ENCODE peak calls at places on chromosomes 16 and 17, in four cellular contexts. D is neural progenitor cell, X is HCT116, C is OCI-LY7. E is an unnamed sample.

GRCh38 chr17:74192950-74193781 is 10.3 kb upstream of the RPL38 start:
- DNase-seq in D (no peak), X (no peak), C (no peak), E (no peak)

GRCh38 chr16:85638695-85639409 is 25.7 kb downstream of the GSE1 start:
- DNase-seq in D (no peak), X (no peak), C (no peak), E (no peak)

GRCh38 chr16:70396209-70396904 is 42.5 kb downstream of the ST3GAL2 start:
- DNase-seq in D (no peak), X (no peak), C (no peak), E (peak)

GRCh38 chr16:82358601-82359221 is 188.7 kb upstream of the MPHOSPH6 start:
- DNase-seq in D (no peak), X (no peak), C (no peak), E (no peak)

GRCh38 chr16:9138731-9139501 is 47.5 kb downstream of the HAPSTR1 start:
- DNase-seq in D (peak), X (peak), C (peak), E (peak)

GRCh38 chr17:82200743-82201497 is 11.7 kb downstream of the CCDC57 start:
- DNase-seq in D (no peak), X (no peak), C (no peak), E (peak)

GRCh38 chr17:64319531-64319930 is 56.5 kb upstream of the TEX2 start:
- DNase-seq in D (no peak), X (no peak), C (no peak), E (no peak)

GRCh38 chr17:83194761-83195329 is 115.4 kb downstream of the METRNL start:
- DNase-seq in D (no peak), X (no peak), C (no peak), E (no peak)

GRCh38 chr16:68388124-68388523 is 60.2 kb downstream of the SMPD3 start:
- DNase-seq in D (no peak), X (no peak), C (no peak), E (no peak)

GRCh38 chr17:39598635-39599005 is 9.1 kb downstream of the NEUROD2 start:
- DNase-seq in D (no peak), X (no peak), C (no peak), E (peak)

GRCh38 chr16:88809068-88809675 is 2.6 kb downstream of the APRT start:
- DNase-seq in D (no peak), X (no peak), C (no peak), E (no peak)

GRCh38 chr17:72599891-72600290 is 479.1 kb downstream of the SOX9 start:
- DNase-seq in D (no peak), X (no peak), C (no peak), E (no peak)

GRCh38 chr16:88357306-88358032 is 25.3 kb upstream of the ZNF469 start:
- DNase-seq in D (no peak), X (no peak), C (no peak), E (peak)

GRCh38 chr16:49282690-49283375 is 1.2 kb upstream of the CBLN1 start:
- DNase-seq in D (peak), X (no peak), C (peak), E (peak)

GRCh38 chr16:79336437-79337229 is 263.9 kb downstream of the MAF start:
- DNase-seq in D (no peak), X (no peak), C (no peak), E (no peak)

GRCh38 chr17:39212841-39213480 is 12.8 kb downstream of the STAC2 start:
- DNase-seq in D (no peak), X (no peak), C (no peak), E (no peak)

GRCh38 chr16:81778861-81779539 is at the start of gene PLCG2:
- DNase-seq in D (peak), X (peak), C (peak), E (peak)

GRCh38 chr16:84520778-84521770 is 16.6 kb upstream of the MEAK7 start:
- DNase-seq in D (no peak), X (no peak), C (no peak), E (no peak)

GRCh38 chr17:35025541-35025940 is 38.0 kb downstream of the RFFL start:
- DNase-seq in D (no peak), X (no peak), C (no peak), E (no peak)

GRCh38 chr17:13024526-13025263 is 6.9 kb upstream of the ELAC2 start:
- DNase-seq in D (peak), X (no peak), C (peak), E (peak)

GRCh38 chr17:66548158-66548557 is 245.7 kb downstream of the PRKCA start:
- DNase-seq in D (no peak), X (no peak), C (no peak), E (no peak)

GRCh38 chr17:74052993-74053744 is 150.3 kb upstream of the RPL38 start:
- DNase-seq in D (no peak), X (no peak), C (no peak), E (no peak)

GRCh38 chr17:18356624-18357023 is 6.7 kb downstream of the SHMT1 start:
- DNase-seq in D (no peak), X (no peak), C (no peak), E (no peak)
- H3K27ac ChIP-seq in D (no peak), X (no peak), C (no peak), E (no peak)

GRCh38 chr17:28626818-28627217 is 12.8 kb upstream of the RSKR start:
- DNase-seq in D (no peak), X (no peak), C (no peak), E (no peak)
- TF ChIP-seq EZH2phosphoT487 in D (no peak), X (no peak), C (no peak), E (no peak)

DNA sequence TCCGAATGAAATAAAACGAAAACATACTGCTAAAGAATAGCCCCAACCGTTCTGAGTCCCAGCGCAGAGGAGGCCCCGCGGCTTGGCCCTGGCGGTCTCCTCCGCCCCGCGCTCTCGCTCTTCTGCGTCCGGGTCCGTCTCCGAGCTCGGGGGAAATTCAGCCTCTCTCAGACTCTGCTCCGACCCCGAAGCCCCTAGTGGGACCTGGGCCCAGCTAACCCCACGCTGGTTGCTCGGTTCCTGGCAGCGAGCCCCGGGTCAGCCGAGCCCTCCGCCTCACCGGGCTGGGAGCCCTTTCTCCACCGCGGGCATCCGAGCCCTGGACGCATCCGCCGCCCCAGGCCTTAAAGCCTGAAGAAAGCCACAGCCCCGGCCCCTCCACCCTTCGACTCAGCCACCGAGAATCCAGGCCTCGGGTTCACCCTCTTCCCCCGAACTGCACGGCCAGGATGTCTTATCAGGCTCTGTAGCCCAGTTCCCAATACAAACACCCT is 1.2 kb downstream of the TBX2 start:
- DNase-seq in D (peak), X (no peak), C (no peak), E (peak)
- H3K27ac ChIP-seq in D (no peak), X (no peak), C (no peak), E (peak)

GRCh38 chr16:27756206-27756970 is 206.4 kb downstream of the KATNIP start:
- DNase-seq in D (no peak), X (no peak), C (no peak), E (no peak)
- TF ChIP-seq EZH2phosphoT487 in D (no peak), X (no peak), C (no peak), E (no peak)

DNA sequence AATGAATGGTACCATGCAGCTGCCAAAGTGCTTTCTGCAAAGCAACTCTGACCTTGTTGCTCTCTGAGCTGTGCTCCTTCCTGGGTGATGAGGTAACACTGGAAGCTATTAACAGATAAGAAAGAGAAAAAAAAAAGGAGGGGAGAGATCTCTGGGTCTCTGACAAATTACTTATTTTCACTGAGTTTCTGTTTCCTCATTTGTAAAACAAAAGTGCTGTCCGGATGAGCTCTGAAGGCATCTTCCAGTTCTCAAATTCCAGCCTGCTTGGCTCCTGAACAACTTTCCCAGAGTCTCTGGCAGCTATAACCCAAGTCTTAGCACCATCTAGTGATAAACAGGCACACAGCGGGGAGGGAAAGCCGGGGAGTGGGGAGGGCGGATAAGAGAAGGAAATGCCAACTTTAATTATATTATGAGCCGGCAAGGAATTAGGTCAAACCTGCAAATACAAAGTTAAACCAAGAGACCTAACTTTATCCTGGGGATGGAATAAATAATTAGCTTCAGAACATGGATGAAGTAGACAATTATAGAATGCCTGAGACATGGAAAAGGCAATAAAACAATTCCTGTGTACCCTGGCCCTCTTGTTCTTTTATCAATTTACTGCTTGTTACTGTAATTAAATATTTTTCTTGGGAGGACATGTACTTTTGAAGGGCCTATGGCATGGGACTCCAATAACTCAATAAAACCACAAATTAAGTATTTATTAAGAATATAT is 61.3 kb upstream of the KIFC3 start:
- DNase-seq in D (peak), X (peak), C (no peak), E (peak)
- H3K27ac ChIP-seq in D (no peak), X (no peak), C (no peak), E (no peak)

DNA sequence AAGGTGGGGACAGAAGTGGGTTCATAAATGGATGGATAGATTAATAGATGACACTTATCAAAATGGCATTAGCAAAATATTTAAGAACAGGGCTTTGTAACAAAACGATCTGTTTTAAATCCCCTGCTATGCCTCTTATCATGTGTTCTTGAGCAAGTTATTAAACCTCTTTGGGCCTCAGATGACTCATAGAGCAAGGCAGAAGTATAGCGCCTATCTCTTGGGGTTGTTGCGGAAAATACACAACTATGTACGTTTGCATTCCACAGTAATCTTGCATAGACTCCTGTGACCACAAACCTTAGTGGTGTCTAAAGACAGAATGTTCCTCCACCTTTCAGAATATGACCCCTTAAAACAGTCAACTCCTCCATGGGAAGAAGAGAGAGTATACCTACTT is 116.8 kb downstream of the CDYL2 start:
- DNase-seq in D (no peak), X (no peak), C (no peak), E (no peak)
- TF ChIP-seq EZH2phosphoT487 in D (no peak), X (no peak), C (no peak), E (no peak)

DNA sequence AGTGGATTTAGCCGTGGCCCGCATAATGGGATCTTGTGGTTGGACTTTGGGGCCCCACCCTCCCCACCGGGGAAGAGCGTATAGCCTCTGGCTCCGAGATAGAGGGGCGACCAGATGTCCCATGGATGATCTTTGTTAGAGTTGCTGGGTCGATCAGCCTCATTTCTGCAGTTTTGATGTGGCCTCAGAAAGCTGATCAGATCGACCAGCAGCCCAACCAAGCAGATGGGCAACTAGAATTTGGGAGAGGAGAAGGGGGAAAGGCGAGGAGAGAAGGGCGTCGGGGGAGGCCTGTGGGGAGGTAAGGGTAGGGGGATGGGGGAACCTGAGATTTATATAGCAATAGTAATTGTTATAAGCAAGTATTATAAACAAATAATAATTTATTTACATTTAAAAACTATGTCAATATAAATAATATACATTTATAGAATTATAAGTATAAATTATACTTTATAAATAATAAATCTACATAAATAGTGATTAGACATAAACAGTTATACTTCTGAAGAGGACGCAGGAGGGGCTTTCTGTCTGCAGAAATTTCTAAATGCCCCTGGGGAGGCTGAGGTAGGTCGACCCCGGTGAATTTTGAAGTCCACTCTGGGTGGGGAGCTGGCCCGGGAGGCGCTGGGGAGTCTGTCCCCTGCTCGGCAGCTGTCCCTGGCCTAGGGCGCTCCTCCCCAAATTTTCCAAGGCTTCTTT is 136.3 kb downstream of the KCNJ12 start:
- DNase-seq in D (no peak), X (no peak), C (no peak), E (no peak)
- H3K27ac ChIP-seq in D (no peak), X (no peak), C (no peak), E (no peak)

DNA sequence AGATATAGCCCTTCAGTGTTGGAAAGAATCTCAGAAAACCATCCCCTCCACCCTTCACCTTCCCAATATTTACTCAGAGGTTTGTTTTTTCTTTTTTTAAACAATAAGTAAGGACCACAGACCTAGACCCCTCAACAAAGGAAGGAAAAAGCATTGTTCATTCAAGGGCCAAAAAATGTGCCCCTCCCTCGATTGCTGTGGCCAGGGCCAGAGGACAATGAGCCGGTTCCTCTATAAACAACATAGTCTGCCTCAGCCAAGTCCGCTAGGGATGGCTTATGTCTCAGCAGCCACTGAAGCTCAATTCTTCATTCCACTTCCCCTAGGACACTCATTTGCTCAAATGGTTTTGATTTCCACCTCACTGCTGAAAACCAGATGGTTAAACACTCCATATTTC is 24.0 kb downstream of the TRIM16 start:
- DNase-seq in D (no peak), X (no peak), C (no peak), E (no peak)
- TF ChIP-seq EZH2phosphoT487 in D (no peak), X (no peak), C (no peak), E (no peak)

GRCh38 chr16:3085868-3086595 is 13.1 kb downstream of the ZSCAN10 start:
- DNase-seq in D (no peak), X (no peak), C (no peak), E (no peak)
- H3K27ac ChIP-seq in D (no peak), X (no peak), C (no peak), E (no peak)

E was measured in SK-N-SH.